ENCODE peak calls at places on chromosome 4, in eight cellular contexts. E is H9, Y is neural progenitor cell, C is IMR-90, Z is fibroblast of lung, P is mammary epithelial cell, N is osteoblast, Q is PC-3. H is an unnamed sample. For H4K20me1, the result is how much of the 10 kb centered on the place peaks cover.

GRCh38 chr4:81366786-81367185 is 104.9 kb downstream of the RASGEF1B start:
- DNase-seq in E (no peak), Y (no peak), C (no peak), Z (no peak), P (no peak), N (no peak), Q (no peak), H (no peak)

GRCh38 chr4:63717384-63717783 is 691.9 kb downstream of the TECRL start:
- DNase-seq in E (no peak), Y (peak), C (no peak), Z (no peak), P (no peak), N (no peak), Q (peak), H (no peak)

GRCh38 chr4:6778435-6778834 is 4.1 kb upstream of the KIAA0232 start:
- DNase-seq in E (no peak), Y (no peak), C (no peak), Z (no peak), P (no peak), N (no peak), Q (no peak), H (no peak)

GRCh38 chr4:21845663-21846062 is 102.9 kb downstream of the KCNIP4 start:
- DNase-seq in E (no peak), Y (no peak), C (peak), Z (peak), P (no peak), N (peak), Q (no peak), H (no peak)

GRCh38 chr4:147733614-147734344 is 1.9 kb downstream of the ARHGAP10 start:
- DNase-seq in E (no peak), Y (peak), C (peak), Z (peak), P (peak), N (peak), Q (peak), H (peak)

GRCh38 chr4:80237992-80238391 is 28.5 kb upstream of the FGF5 start:
- DNase-seq in E (no peak), Y (no peak), C (peak), Z (peak), P (peak), N (peak), Q (peak), H (peak)

GRCh38 chr4:109554971-109555370 is 5.1 kb upstream of the MCUB start:
- DNase-seq in E (no peak), Y (no peak), C (no peak), Z (peak), P (no peak), N (no peak), Q (no peak), H (no peak)

GRCh38 chr4:168475745-168476144 is 4.5 kb downstream of the DDX60L start:
- DNase-seq in E (peak), Y (peak), C (no peak), Z (peak), P (peak), N (no peak), Q (peak), H (no peak)

GRCh38 chr4:64584981-64585557 is 175.8 kb upstream of the TECRL start:
- DNase-seq in E (no peak), Y (peak), C (peak), Z (peak), P (peak), N (no peak), Q (peak), H (peak)

GRCh38 chr4:163157157-163157556 is 9.5 kb downstream of the NAF1 start:
- DNase-seq in E (no peak), Y (no peak), C (peak), Z (peak), P (peak), N (peak), Q (no peak), H (no peak)

GRCh38 chr4:180550106-180550505 is 1693.1 kb upstream of the TENM3 start:
- DNase-seq in E (peak), Y (no peak), C (no peak), Z (no peak), P (no peak), N (no peak), Q (no peak), H (no peak)

GRCh38 chr4:153684182-153685073 is at the start of gene TLR2:
- DNase-seq in E (peak), Y (peak), C (no peak), Z (peak), P (peak), N (peak), Q (peak), H (peak)

GRCh38 chr4:98226396-98226795 is 34.8 kb upstream of the RAP1GDS1 start:
- DNase-seq in E (no peak), Y (no peak), C (no peak), Z (no peak), P (no peak), N (no peak), Q (no peak), H (no peak)

GRCh38 chr4:184310171-184310567 is 92.5 kb upstream of the ENPP6 start:
- DNase-seq in E (peak), Y (no peak), C (no peak), Z (no peak), P (no peak), N (no peak), Q (peak), H (peak)

GRCh38 chr4:2300431-2300861 is 38.5 kb upstream of the MXD4 start:
- DNase-seq in E (no peak), Y (no peak), C (no peak), Z (no peak), P (no peak), N (peak), Q (no peak), H (no peak)

GRCh38 chr4:184250795-184251679 is 33.4 kb upstream of the ENPP6 start:
- DNase-seq in E (no peak), Y (peak), C (peak), Z (peak), P (peak), N (peak), Q (peak), H (peak)

GRCh38 chr4:5992171-5993062 is 25.8 kb downstream of the C4orf50 start:
- DNase-seq in E (peak), Y (no peak), C (no peak), Z (no peak), P (no peak), N (no peak), Q (no peak), H (no peak)

GRCh38 chr4:77728420-77728819 is 90.7 kb downstream of the CNOT6L start:
- DNase-seq in E (no peak), Y (no peak), C (no peak), Z (no peak), P (no peak), N (no peak), Q (no peak), H (no peak)
- TF ChIP-seq CTCF in E (peak), Y (peak), C (no peak), Z (no peak), P (peak), N (peak), Q (peak), H (no peak)

GRCh38 chr4:3516836-3517730 is 15.1 kb downstream of the LRPAP1 start:
- DNase-seq in E (no peak), Y (no peak), C (no peak), Z (no peak), P (no peak), N (no peak), Q (no peak), H (peak)
- H4K20me1 ChIP-seq in E (under half), Y (under half), C (under half), Z (under half), P (under half), N (under half), Q (under half), H (under half)

GRCh38 chr4:30722092-30722915 is 2.1 kb downstream of the PCDH7 start:
- DNase-seq in E (no peak), Y (peak), C (no peak), Z (peak), P (no peak), N (peak), Q (no peak), H (peak)
- TF ChIP-seq CTCF in E (no peak), Y (no peak), C (no peak), Z (no peak), P (no peak), N (no peak), Q (no peak), H (no peak)

DNA sequence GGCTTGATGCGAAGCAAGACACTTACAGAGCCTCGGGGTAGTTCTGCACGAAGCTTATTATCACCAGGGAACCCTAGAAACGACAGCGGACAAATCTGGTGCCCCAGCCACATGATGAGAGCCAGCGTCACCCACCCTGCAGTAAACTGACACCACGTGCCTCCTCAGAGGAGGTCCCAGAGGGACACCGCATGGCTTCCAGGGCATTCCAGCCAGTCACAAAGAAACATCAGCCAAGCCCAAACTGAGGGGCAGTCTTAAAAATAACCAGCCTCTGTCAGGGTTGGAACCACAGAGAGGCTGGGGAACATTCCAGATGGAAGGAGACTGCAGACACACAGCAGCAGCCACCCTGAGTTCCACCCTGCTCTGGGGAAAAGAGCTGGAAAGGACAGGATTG is 36.6 kb upstream of the HGFAC start:
- DNase-seq in E (no peak), Y (no peak), C (no peak), Z (no peak), P (no peak), N (peak), Q (no peak), H (no peak)
- H4K20me1 ChIP-seq in E (under half), Y (under half), C (under half), Z (under half), P (under half), N (under half), Q (under half), H (under half)

DNA sequence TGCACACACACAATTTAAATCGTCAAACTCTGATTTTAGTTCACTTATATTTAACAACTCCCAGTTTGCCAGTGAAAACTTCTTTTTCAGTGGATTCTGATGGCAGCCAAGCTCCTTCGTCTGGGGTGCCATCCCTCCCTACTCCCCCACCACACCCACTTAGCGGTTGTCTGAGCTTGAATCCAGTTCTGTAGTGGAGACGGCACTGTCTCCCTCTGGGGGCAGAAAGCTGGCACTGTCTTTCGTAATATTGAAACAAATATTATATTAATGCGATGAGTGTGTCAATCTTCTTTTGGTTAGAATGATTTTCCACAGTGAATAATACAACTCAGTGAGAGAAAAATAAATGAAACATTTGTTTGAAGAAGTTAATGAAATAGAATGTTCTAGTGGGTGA is 5.4 kb downstream of the MEPE start:
- DNase-seq in E (no peak), Y (peak), C (no peak), Z (no peak), P (no peak), N (no peak), Q (peak), H (no peak)
- TF ChIP-seq CTCF in E (peak), Y (peak), C (peak), Z (peak), P (peak), N (peak), Q (peak), H (no peak)

GRCh38 chr4:3306465-3306864 is 13.6 kb downstream of the RGS12 start:
- DNase-seq in E (no peak), Y (no peak), C (no peak), Z (no peak), P (no peak), N (no peak), Q (no peak), H (no peak)

GRCh38 chr4:3305610-3306371 is 13.0 kb downstream of the RGS12 start:
- DNase-seq in E (no peak), Y (peak), C (peak), Z (peak), P (no peak), N (peak), Q (no peak), H (peak)

GRCh38 chr4:3307486-3307885 is 14.7 kb downstream of the RGS12 start:
- DNase-seq in E (no peak), Y (no peak), C (no peak), Z (no peak), P (no peak), N (no peak), Q (no peak), H (no peak)

GRCh38 chr4:3307891-3308575 is 15.2 kb downstream of the RGS12 start:
- DNase-seq in E (no peak), Y (no peak), C (no peak), Z (no peak), P (no peak), N (peak), Q (no peak), H (no peak)

DNA sequence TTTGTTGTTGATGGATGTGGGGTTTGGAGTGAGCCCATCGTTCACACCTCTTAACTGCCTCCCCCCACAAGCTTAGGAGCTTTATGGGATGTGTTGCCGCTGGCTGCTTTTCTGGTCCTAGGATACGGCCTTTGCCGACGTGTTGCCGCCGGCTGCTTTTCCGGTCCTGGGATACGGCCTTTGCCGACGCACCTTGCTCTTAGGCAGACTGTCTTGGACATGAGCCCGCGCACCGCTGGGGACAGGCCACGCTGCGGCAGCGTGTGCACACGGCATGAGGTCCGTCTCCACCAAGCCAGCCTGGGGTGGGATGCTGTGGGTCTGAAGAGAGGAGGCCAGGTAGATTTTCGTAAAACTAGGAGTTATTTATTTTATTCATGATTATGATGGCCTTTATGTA is 14.2 kb downstream of the RGS12 start:
- DNase-seq in E (no peak), Y (no peak), C (no peak), Z (no peak), P (no peak), N (peak), Q (no peak), H (no peak)
- H4K20me1 ChIP-seq in E (under half), Y (half or more), C (half or more), Z (under half), P (under half), N (half or more), Q (under half), H (under half)

DNA sequence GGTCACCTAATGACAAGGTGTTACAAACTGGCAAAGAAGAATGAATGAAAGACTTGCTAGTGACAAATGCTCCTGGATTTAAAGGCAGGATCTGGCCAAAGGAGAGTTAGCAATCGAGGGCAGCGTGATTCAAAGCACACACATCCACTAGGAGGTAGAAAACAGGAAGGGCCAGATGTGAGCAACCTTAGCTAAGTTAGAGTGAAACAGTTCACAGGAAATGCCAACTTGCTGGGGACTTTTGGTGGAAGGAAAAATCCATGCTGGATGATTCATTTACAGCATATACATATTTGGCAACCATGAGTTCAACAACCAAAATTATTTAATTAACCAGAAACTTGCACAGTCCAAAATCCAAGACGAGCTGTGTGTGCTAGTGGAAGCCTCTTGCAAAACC is 276.9 kb downstream of the PTTG2 start:
- DNase-seq in E (no peak), Y (no peak), C (peak), Z (peak), P (peak), N (peak), Q (peak), H (peak)
- TF ChIP-seq CTCF in E (no peak), Y (no peak), C (no peak), Z (no peak), P (no peak), N (no peak), Q (peak), H (peak)

GRCh38 chr4:87053802-87054767 is 119.3 kb downstream of the AFF1 start:
- DNase-seq in E (no peak), Y (no peak), C (no peak), Z (no peak), P (no peak), N (no peak), Q (no peak), H (peak)

GRCh38 chr4:87053064-87053693 is 118.4 kb downstream of the AFF1 start:
- DNase-seq in E (no peak), Y (no peak), C (peak), Z (no peak), P (no peak), N (peak), Q (peak), H (no peak)

GRCh38 chr4:87051121-87051713 is 116.4 kb downstream of the AFF1 start:
- DNase-seq in E (no peak), Y (no peak), C (peak), Z (no peak), P (no peak), N (no peak), Q (no peak), H (peak)

GRCh38 chr4:87050596-87050995 is 115.8 kb downstream of the AFF1 start:
- DNase-seq in E (no peak), Y (no peak), C (no peak), Z (no peak), P (no peak), N (no peak), Q (no peak), H (no peak)

DNA sequence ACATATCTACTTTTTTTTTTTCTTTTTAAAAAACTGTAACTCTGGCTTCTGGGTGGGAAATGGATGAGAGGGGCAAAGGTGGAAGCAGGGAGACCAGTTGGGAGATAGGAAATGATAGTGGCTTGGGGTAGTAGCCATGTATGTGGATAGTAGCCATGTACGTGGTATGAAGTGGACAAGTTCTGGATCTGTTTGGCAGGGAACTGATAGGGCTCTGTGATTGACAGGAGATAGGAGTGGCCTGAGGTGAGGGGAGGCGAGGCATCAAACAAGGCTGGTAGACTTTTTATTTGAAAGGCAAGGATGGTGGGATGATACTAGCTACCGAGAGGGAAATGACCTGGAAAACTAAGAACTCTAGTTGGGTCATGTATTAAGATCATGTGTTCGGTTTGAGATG is 117.8 kb downstream of the AFF1 start:
- DNase-seq in E (no peak), Y (no peak), C (no peak), Z (no peak), P (no peak), N (no peak), Q (no peak), H (no peak)
- H4K20me1 ChIP-seq in E (under half), Y (under half), C (under half), Z (under half), P (under half), N (under half), Q (under half), H (under half)

DNA sequence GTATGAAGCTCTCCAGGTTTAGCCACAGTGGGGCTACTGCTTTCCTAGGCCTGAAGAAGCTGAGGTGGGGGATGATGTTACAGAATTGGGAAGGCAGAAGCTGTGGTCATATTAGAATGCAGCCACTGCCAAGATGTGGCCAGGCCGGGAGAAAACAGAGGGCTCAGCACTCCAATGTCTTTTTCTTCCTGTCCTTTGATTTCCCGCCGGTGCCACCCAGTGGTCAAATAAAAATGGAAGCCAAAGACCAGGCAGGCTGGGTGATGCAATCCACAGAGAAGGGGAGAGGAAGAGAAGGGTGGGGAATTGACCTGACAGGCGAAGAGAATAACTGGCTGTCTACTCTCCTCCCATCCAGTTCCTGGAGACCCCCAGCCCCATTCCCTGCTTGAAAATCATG is 94.9 kb upstream of the SHISA3 start:
- DNase-seq in E (peak), Y (peak), C (peak), Z (no peak), P (no peak), N (no peak), Q (peak), H (peak)
- TF ChIP-seq CTCF in E (peak), Y (peak), C (peak), Z (peak), P (no peak), N (peak), Q (peak), H (no peak)